ENCODE peak calls at places on chromosome 20, in seven cellular contexts. Q is HepG2, X is suprapubic skin, J is Panc1, D is sigmoid colon, E is HCT116, N is SK-N-SH. G is an unnamed sample. For H3K27me3, the result is how much of the 10 kb centered on the place peaks cover.

GRCh38 chr20:478949-479429 is 16.7 kb upstream of the TBC1D20 start:
- DNase-seq in N (peak), Q (peak), J (peak), E (peak), D (no peak), X (no peak), G (no peak)

GRCh38 chr20:1863296-1863695 is 31.9 kb upstream of the SIRPA start:
- DNase-seq in J (no peak), N (no peak), E (no peak), X (no peak), Q (no peak), D (no peak), G (no peak)

GRCh38 chr20:41169791-41170351 is 32.5 kb downstream of the PLCG1 start:
- DNase-seq in E (no peak), X (peak), N (no peak), J (no peak), D (no peak), Q (no peak), G (peak)

GRCh38 chr20:31894980-31895675 is 24.7 kb downstream of the TTLL9 start:
- DNase-seq in N (no peak), E (no peak), D (peak), Q (peak), J (peak), X (peak), G (peak)

GRCh38 chr20:55424968-55425367 is 580.4 kb downstream of the CBLN4 start:
- DNase-seq in Q (no peak), N (no peak), E (no peak), X (no peak), D (no peak), J (no peak), G (no peak)

GRCh38 chr20:12610871-12611270 is 397.9 kb upstream of the SPTLC3 start:
- DNase-seq in D (no peak), E (no peak), J (no peak), X (no peak), Q (no peak), N (no peak), G (no peak)

GRCh38 chr20:42193119-42193518 is 574.9 kb upstream of the CHD6 start:
- DNase-seq in N (no peak), Q (no peak), E (no peak), D (no peak), J (no peak), X (no peak), G (no peak)

GRCh38 chr20:45128066-45128465 is 3.8 kb upstream of the WFDC12 start:
- DNase-seq in D (no peak), E (no peak), J (no peak), X (no peak), Q (no peak), N (no peak), G (no peak)

GRCh38 chr20:41174782-41175181 is 37.4 kb downstream of the PLCG1 start:
- DNase-seq in X (no peak), N (no peak), Q (no peak), J (no peak), D (no peak), E (no peak), G (peak)

GRCh38 chr20:46757754-46758678 is 48.6 kb downstream of the SLC2A10 start:
- DNase-seq in X (no peak), J (no peak), E (peak), D (no peak), N (peak), Q (peak), G (peak)

GRCh38 chr20:23097636-23098580 is 11.8 kb upstream of the CD93 start:
- DNase-seq in Q (no peak), D (peak), E (no peak), X (peak), N (no peak), J (no peak), G (no peak)

GRCh38 chr20:62303327-62304226 is 780 bp downstream of the ADRM1 start:
- DNase-seq in X (no peak), N (no peak), Q (peak), J (no peak), D (peak), E (no peak), G (peak)

GRCh38 chr20:22453244-22454080 is 130.9 kb downstream of the FOXA2 start:
- DNase-seq in Q (peak), X (no peak), E (peak), D (no peak), J (no peak), N (peak), G (peak)

GRCh38 chr20:56439784-56440291 is 27.8 kb downstream of the CASS4 start:
- DNase-seq in Q (no peak), N (no peak), D (peak), E (no peak), X (no peak), J (no peak), G (peak)

GRCh38 chr20:31566332-31566657 is 38.8 kb upstream of the ID1 start:
- DNase-seq in D (no peak), E (no peak), Q (no peak), N (no peak), X (no peak), J (no peak), G (no peak)

GRCh38 chr20:23159256-23159922 is 73.3 kb upstream of the CD93 start:
- DNase-seq in X (no peak), J (no peak), Q (no peak), N (no peak), E (no peak), D (peak), G (no peak)

GRCh38 chr20:37042986-37043972 is 52.5 kb downstream of the RBL1 start:
- DNase-seq in J (no peak), E (no peak), D (no peak), Q (no peak), X (no peak), N (no peak), G (peak)

GRCh38 chr20:39660251-39660650 is 698.1 kb downstream of the DHX35 start:
- DNase-seq in N (no peak), X (no peak), Q (no peak), E (no peak), D (no peak), J (no peak), G (no peak)

GRCh38 chr20:62303049-62303326 is 191 bp downstream of the ADRM1 start:
- DNase-seq in E (no peak), D (no peak), J (no peak), N (no peak), Q (no peak), X (no peak), G (no peak)

GRCh38 chr20:16387661-16388060 is 185.6 kb downstream of the KIF16B start:
- DNase-seq in Q (no peak), E (no peak), J (no peak), X (no peak), N (no peak), D (no peak), G (no peak)

GRCh38 chr20:33576432-33576883 is 85.7 kb upstream of the C20orf144 start:
- DNase-seq in D (no peak), X (no peak), E (no peak), J (no peak), N (peak), Q (no peak), G (no peak)

GRCh38 chr20:24334830-24335229 is 134.6 kb upstream of the SYNDIG1 start:
- DNase-seq in J (no peak), N (no peak), X (no peak), Q (no peak), E (no peak), D (no peak), G (no peak)
- H3K27me3 ChIP-seq in J (under half), N (under half), X (under half), Q (under half), E (under half), D (under half), G (under half)

GRCh38 chr20:17571153-17571527 is 1.3 kb downstream of the DSTN start:
- DNase-seq in E (no peak), J (no peak), D (no peak), X (no peak), Q (no peak), N (no peak), G (no peak)

GRCh38 chr20:17571967-17572638 is 2.2 kb downstream of the DSTN start:
- DNase-seq in J (no peak), D (no peak), E (no peak), Q (no peak), N (no peak), X (no peak), G (no peak)

GRCh38 chr20:17569616-17570346 is at the start of gene DSTN:
- DNase-seq in J (peak), Q (peak), E (peak), N (peak), X (peak), D (peak), G (peak)

GRCh38 chr20:17568972-17569471 is 853 bp upstream of the DSTN start:
- DNase-seq in J (peak), D (peak), E (peak), Q (peak), X (peak), N (peak), G (peak)

GRCh38 chr20:17570347-17571152 is 675 bp downstream of the DSTN start:
- DNase-seq in N (peak), E (peak), Q (peak), J (no peak), X (peak), D (peak), G (peak)
- TF ChIP-seq POLR2AphosphoS5 in N (no peak), E (no peak), Q (no peak), J (no peak), X (no peak), D (peak), G (peak)

DNA sequence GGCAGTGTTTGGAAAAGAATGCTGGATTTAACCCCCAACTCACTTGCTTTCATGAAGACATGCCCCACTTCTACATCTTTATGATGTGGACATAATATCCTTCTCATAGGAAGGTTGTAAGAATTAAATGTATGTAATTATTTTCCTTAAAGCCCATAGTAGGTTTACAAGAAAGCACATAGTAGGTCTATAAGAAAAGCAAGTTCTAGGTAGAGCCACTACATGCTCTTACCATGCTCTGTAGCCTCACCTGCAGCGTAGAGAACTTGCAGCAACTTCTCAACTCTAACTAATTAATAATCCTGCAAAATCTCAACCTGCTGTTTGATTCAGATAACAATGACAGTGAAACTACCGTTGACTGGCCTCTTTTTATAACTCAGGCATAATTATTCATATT is 288.4 kb downstream of the TSHZ2 start:
- DNase-seq in J (no peak), E (no peak), D (no peak), X (no peak), N (no peak), Q (no peak), G (no peak)
- TF ChIP-seq CTCF in J (no peak), E (no peak), D (no peak), X (no peak), N (no peak), Q (no peak), G (no peak)

GRCh38 chr20:43789593-43789992 is 62.8 kb upstream of the GTSF1L start:
- DNase-seq in D (no peak), X (no peak), Q (no peak), N (no peak), E (no peak), J (no peak), G (no peak)

GRCh38 chr20:43786885-43787284 is 60.1 kb upstream of the GTSF1L start:
- DNase-seq in Q (no peak), N (no peak), J (no peak), X (no peak), D (no peak), E (no peak), G (no peak)

GRCh38 chr20:43787937-43788336 is 61.1 kb upstream of the GTSF1L start:
- DNase-seq in X (no peak), N (no peak), J (no peak), E (no peak), D (no peak), Q (no peak), G (no peak)
- H3K27me3 ChIP-seq in X (under half), N (under half), J (under half), E (under half), D (under half), Q (under half), G (under half)

DNA sequence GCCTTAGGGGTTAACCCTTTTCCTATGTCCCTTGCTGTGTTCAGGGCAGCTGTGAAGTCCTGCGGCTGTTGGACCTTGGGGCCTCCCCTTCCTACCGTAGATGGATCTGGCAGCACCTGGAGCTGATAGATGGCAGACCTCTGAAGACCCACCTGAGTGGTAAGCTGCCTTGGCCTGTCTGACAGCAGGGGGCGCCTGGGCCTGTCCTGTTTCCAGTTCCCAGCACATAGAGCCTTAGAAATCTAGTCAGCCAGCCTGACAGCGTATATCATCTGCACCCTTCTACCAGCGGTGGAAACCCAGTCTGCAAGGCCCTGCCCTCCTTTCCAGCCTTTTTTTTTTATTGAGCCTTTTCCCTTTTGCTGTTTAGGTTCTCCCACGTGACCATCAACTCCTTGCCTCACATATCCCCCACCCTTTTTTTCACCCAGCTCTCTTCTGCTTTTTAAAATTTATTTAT is 26.6 kb downstream of the CNBD2 start:
- DNase-seq in X (peak), J (peak), Q (peak), D (peak), N (peak), E (peak), G (peak)
- TF ChIP-seq POLR2AphosphoS5 in X (no peak), J (no peak), Q (no peak), D (no peak), N (no peak), E (no peak), G (no peak)

GRCh38 chr20:9966966-9967365 is 67.8 kb upstream of the ANKEF1 start:
- DNase-seq in D (no peak), X (no peak), N (peak), J (no peak), Q (peak), E (no peak), G (no peak)
- TF ChIP-seq CTCF in D (no peak), X (no peak), N (peak), J (peak), Q (peak), E (peak), G (peak)

GRCh38 chr20:63472159-63472811 is at the start of gene KCNQ2:
- DNase-seq in E (peak), D (no peak), Q (no peak), J (no peak), N (peak), X (no peak), G (no peak)

GRCh38 chr20:63471002-63471718 is 1.3 kb downstream of the KCNQ2 start:
- DNase-seq in Q (no peak), N (peak), E (no peak), J (no peak), X (no peak), D (no peak), G (no peak)

GRCh38 chr20:63472862-63473390 is 471 bp upstream of the KCNQ2 start:
- DNase-seq in N (peak), Q (no peak), X (no peak), E (no peak), D (no peak), J (no peak), G (no peak)

GRCh38 chr20:63470410-63470809 is 2.0 kb downstream of the KCNQ2 start:
- DNase-seq in Q (no peak), D (no peak), N (no peak), J (no peak), X (no peak), E (no peak), G (no peak)

GRCh38 chr20:63471719-63472158 is 716 bp downstream of the KCNQ2 start:
- DNase-seq in D (no peak), J (no peak), N (no peak), E (no peak), X (no peak), Q (no peak), G (no peak)
- H3K27me3 ChIP-seq in D (under half), J (under half), N (under half), E (under half), X (half or more), Q (under half), G (half or more)

DNA sequence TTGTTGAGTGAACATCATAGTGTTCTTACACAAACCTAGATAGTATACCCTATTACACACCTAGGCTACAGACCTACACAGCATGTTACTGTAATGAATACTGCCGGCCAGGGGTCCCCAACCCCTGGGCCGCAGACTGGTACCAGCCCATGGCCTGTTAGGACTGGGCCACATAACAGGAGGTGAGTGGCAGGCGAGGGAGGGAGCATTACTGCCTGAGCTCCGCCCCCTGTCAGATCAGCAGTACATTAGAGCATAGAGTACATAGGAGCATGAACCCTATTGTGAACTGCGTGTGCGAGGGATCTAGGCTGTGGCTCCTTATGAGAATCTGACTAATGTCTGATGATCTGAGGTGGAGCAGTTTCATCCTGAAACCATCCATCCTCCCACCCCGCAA is 126.3 kb downstream of the PRND start:
- DNase-seq in J (no peak), D (peak), E (no peak), N (no peak), X (no peak), Q (no peak), G (no peak)
- TF ChIP-seq POLR2AphosphoS5 in J (no peak), D (no peak), E (no peak), N (no peak), X (no peak), Q (no peak), G (no peak)

DNA sequence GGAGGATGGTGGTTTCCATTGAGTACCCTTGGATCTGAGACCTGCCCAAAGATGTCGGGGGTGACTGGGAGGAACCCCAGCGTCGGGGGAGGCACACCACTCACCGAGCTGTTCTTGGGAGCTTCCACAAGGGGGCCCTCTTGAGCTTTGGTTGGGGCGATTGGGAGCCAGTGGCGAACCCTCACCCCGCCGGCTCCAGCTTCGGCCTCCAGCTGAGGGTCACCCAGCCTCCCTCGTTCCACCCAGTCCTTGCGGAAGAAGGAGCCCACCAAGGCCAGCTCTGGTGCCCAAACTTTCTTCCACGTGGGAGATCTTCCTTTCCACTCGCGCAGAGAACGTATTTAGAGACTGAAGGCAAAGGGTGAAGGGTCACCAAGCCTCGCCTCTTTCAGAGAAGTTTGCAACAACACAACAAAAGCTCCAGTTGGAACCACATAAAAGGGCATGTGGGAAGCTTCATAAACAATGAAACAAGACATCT is 33.6 kb downstream of the APCDD1L start:
- DNase-seq in D (no peak), E (peak), X (no peak), N (no peak), J (no peak), Q (peak), G (peak)
- TF ChIP-seq CTCF in D (peak), E (peak), X (peak), N (peak), J (peak), Q (peak), G (peak)

G was measured in transverse colon.